ENCODE peak calls at places on chromosome 2, in ten cellular contexts. L, B, O, P, N, E, D, U, F and H are unnamed samples.

GRCh38 chr2:14903709-14904374 is 271.3 kb downstream of the LRATD1 start:
- DNase-seq in L (peak), B (peak), O (no peak), P (no peak), N (peak), E (no peak), D (peak), U (no peak), F (peak), H (peak)

GRCh38 chr2:162118166-162119031 is 33.6 kb downstream of the GCG start:
- DNase-seq in L (peak), B (no peak), O (no peak), P (peak), N (no peak), E (peak), D (no peak), U (no peak), F (no peak), H (no peak)

GRCh38 chr2:152062130-152063091 is 36.4 kb downstream of the CACNB4 start:
- DNase-seq in L (peak), B (no peak), O (no peak), P (peak), N (no peak), E (peak), D (no peak), U (no peak), F (peak), H (no peak)

GRCh38 chr2:201904529-201905420 is 98.4 kb downstream of the CDK15 start:
- DNase-seq in L (no peak), B (no peak), O (no peak), P (no peak), N (no peak), E (peak), D (no peak), U (no peak), F (no peak), H (no peak)

GRCh38 chr2:227479865-227480475 is 8.0 kb downstream of the AGFG1 start:
- DNase-seq in L (no peak), B (no peak), O (no peak), P (no peak), N (peak), E (peak), D (no peak), U (no peak), F (peak), H (no peak)

GRCh38 chr2:221189431-221189830 is 382.7 kb downstream of the EPHA4 start:
- DNase-seq in L (no peak), B (no peak), O (no peak), P (no peak), N (no peak), E (no peak), D (no peak), U (no peak), F (no peak), H (peak)

GRCh38 chr2:237696471-237696870 is 69.1 kb downstream of the LRRFIP1 start:
- DNase-seq in L (no peak), B (no peak), O (no peak), P (no peak), N (no peak), E (no peak), D (no peak), U (no peak), F (no peak), H (no peak)

GRCh38 chr2:217074576-217075224 is 214.8 kb upstream of the TNP1 start:
- DNase-seq in L (no peak), B (no peak), O (no peak), P (no peak), N (no peak), E (peak), D (no peak), U (no peak), F (no peak), H (no peak)

GRCh38 chr2:95760839-95761525 is 169.2 kb downstream of the TRIM43 start:
- DNase-seq in L (peak), B (no peak), O (no peak), P (no peak), N (peak), E (peak), D (no peak), U (peak), F (peak), H (no peak)

GRCh38 chr2:156892449-156893335 is 364.8 kb upstream of the GALNT5 start:
- DNase-seq in L (no peak), B (no peak), O (no peak), P (no peak), N (peak), E (peak), D (no peak), U (no peak), F (peak), H (peak)

GRCh38 chr2:241111443-241111810 is 9.3 kb upstream of the MTERF4 start:
- DNase-seq in L (no peak), B (no peak), O (peak), P (peak), N (no peak), E (no peak), D (no peak), U (no peak), F (no peak), H (no peak)

GRCh38 chr2:109134741-109135571 is 6.0 kb downstream of the SH3RF3 start:
- DNase-seq in L (no peak), B (no peak), O (peak), P (no peak), N (no peak), E (no peak), D (no peak), U (no peak), F (no peak), H (no peak)

GRCh38 chr2:225735844-225736243 is 336.3 kb downstream of the NYAP2 start:
- DNase-seq in L (peak), B (no peak), O (no peak), P (no peak), N (no peak), E (peak), D (no peak), U (no peak), F (peak), H (no peak)

GRCh38 chr2:138630164-138630563 is 128.6 kb downstream of the SPOPL start:
- DNase-seq in L (no peak), B (no peak), O (no peak), P (no peak), N (no peak), E (no peak), D (peak), U (no peak), F (no peak), H (no peak)

GRCh38 chr2:156436477-156437085 is 402 bp downstream of the GPD2 start:
- DNase-seq in L (peak), B (no peak), O (no peak), P (no peak), N (no peak), E (peak), D (no peak), U (no peak), F (peak), H (peak)

GRCh38 chr2:54084600-54084999 is 30.8 kb upstream of the ACYP2 start:
- DNase-seq in L (peak), B (no peak), O (no peak), P (no peak), N (no peak), E (peak), D (no peak), U (no peak), F (peak), H (no peak)

GRCh38 chr2:51795248-51795888 is 763.4 kb upstream of the NRXN1 start:
- DNase-seq in L (no peak), B (no peak), O (no peak), P (no peak), N (no peak), E (no peak), D (peak), U (no peak), F (peak), H (peak)

GRCh38 chr2:229679393-229680125 is 34.8 kb downstream of the DNER start:
- DNase-seq in L (peak), B (no peak), O (no peak), P (no peak), N (no peak), E (no peak), D (no peak), U (no peak), F (no peak), H (no peak)

GRCh38 chr2:29519996-29520395 is 401.4 kb downstream of the ALK start:
- DNase-seq in L (peak), B (no peak), O (no peak), P (no peak), N (no peak), E (peak), D (no peak), U (no peak), F (no peak), H (no peak)

GRCh38 chr2:232982926-232983668 is 30.0 kb downstream of the NGEF start:
- DNase-seq in L (no peak), B (no peak), O (no peak), P (no peak), N (no peak), E (no peak), D (peak), U (no peak), F (no peak), H (no peak)

GRCh38 chr2:170829016-170829415 is 12.3 kb downstream of the GAD1 start:
- DNase-seq in L (no peak), B (no peak), O (no peak), P (no peak), N (no peak), E (no peak), D (no peak), U (no peak), F (no peak), H (no peak)

GRCh38 chr2:156908825-156909224 is 348.7 kb upstream of the GALNT5 start:
- DNase-seq in L (peak), B (no peak), O (no peak), P (no peak), N (no peak), E (peak), D (no peak), U (no peak), F (no peak), H (no peak)

GRCh38 chr2:226489765-226490164 is 309.9 kb downstream of the IRS1 start:
- DNase-seq in L (peak), B (no peak), O (no peak), P (no peak), N (peak), E (peak), D (no peak), U (no peak), F (peak), H (no peak)

GRCh38 chr2:129930451-129930850 is 49.0 kb upstream of the RAB6C start:
- DNase-seq in L (peak), B (no peak), O (no peak), P (no peak), N (no peak), E (no peak), D (no peak), U (no peak), F (no peak), H (no peak)

GRCh38 chr2:212709287-212709686 is 170.7 kb upstream of the ERBB4 start:
- DNase-seq in L (no peak), B (no peak), O (no peak), P (no peak), N (no peak), E (peak), D (no peak), U (no peak), F (no peak), H (no peak)

GRCh38 chr2:216548901-216549321 is 50.3 kb downstream of the RPL37A start:
- DNase-seq in L (no peak), B (no peak), O (no peak), P (peak), N (no peak), E (peak), D (no peak), U (no peak), F (no peak), H (no peak)